ENCODE peak calls at places on chromosomes 7 and 10, in five cellular contexts. Z is HL-60; U is activated CD8-positive, alpha-beta memory T cell treated with anti-CD3 and anti-CD28 coated beads, Interleukin-2, amount 10 ng/mL, durations not matched to agents 7 days and 5 days; H is neural progenitor cell; Y is HuH-7.5. G is an unnamed sample.

GRCh38 chr7:100598425-100598824 is 3.7 kb upstream of the PCOLCE start:
- DNase-seq in U (peak), H (no peak), Z (no peak), Y (no peak), G (no peak)

GRCh38 chr10:18793951-18794350 is 134.7 kb downstream of the ARL5B start:
- DNase-seq in U (no peak), Y (no peak), Z (no peak), H (peak), G (no peak)

GRCh38 chr7:105477908-105478307 is 44.2 kb downstream of the PUS7 start:
- DNase-seq in U (no peak), H (no peak), Z (no peak), Y (no peak), G (no peak)

GRCh38 chr10:96299383-96299782 is 4.9 kb upstream of the DNTT start:
- DNase-seq in H (no peak), U (no peak), Y (no peak), Z (no peak), G (no peak)

GRCh38 chr10:100656479-100656878 is 88.9 kb upstream of the PAX2 start:
- DNase-seq in H (peak), U (no peak), Z (no peak), Y (no peak), G (no peak)

GRCh38 chr7:139715194-139715815 is 62.5 kb downstream of the HIPK2 start:
- DNase-seq in Z (no peak), Y (no peak), U (no peak), H (no peak), G (no peak)

GRCh38 chr7:134792968-134793367 is 13.5 kb downstream of the CALD1 start:
- DNase-seq in Y (no peak), H (no peak), Z (no peak), U (no peak), G (no peak)

GRCh38 chr10:25959540-25960232 is 25.7 kb downstream of the MYO3A start:
- DNase-seq in H (no peak), Z (no peak), Y (no peak), U (no peak), G (no peak)

GRCh38 chr7:23385120-23385519 is 85.2 kb downstream of the IGF2BP3 start:
- DNase-seq in Z (no peak), U (no peak), H (no peak), Y (no peak), G (no peak)

GRCh38 chr10:100101526-100102076 is 19.9 kb upstream of the CPN1 start:
- DNase-seq in H (no peak), Y (peak), U (no peak), Z (no peak), G (no peak)

GRCh38 chr7:69776611-69777010 is 178.3 kb downstream of the AUTS2 start:
- DNase-seq in Y (no peak), Z (no peak), U (no peak), H (no peak), G (no peak)

GRCh38 chr7:44756904-44757303 is 8.3 kb downstream of the ZMIZ2 start:
- DNase-seq in Y (peak), Z (no peak), H (no peak), U (no peak), G (no peak)

GRCh38 chr10:94858022-94858421 is 80.4 kb upstream of the CYP2C9 start:
- DNase-seq in H (no peak), Z (no peak), Y (no peak), U (no peak), G (no peak)

GRCh38 chr7:113008755-113009154 is 77.9 kb downstream of the GPR85 start:
- DNase-seq in U (no peak), Z (no peak), Y (no peak), H (no peak), G (no peak)

GRCh38 chr10:50582766-50583762 is 40.7 kb downstream of the SGMS1 start:
- DNase-seq in H (no peak), Y (no peak), Z (no peak), U (no peak), G (no peak)

GRCh38 chr7:20776214-20776875 is 10.3 kb downstream of the SP8 start:
- DNase-seq in H (peak), U (no peak), Z (no peak), Y (no peak), G (no peak)

GRCh38 chr10:56357018-56357417 is 4.0 kb downstream of the ZWINT start:
- DNase-seq in Z (no peak), H (no peak), Y (no peak), U (no peak), G (no peak)

GRCh38 chr7:48904975-48905374 is 19.4 kb upstream of the CDC14C start:
- DNase-seq in H (no peak), U (no peak), Y (no peak), Z (no peak), G (no peak)

GRCh38 chr7:23490357-23491131 is 20.3 kb upstream of the IGF2BP3 start:
- DNase-seq in H (no peak), Z (peak), U (peak), Y (no peak), G (no peak)

GRCh38 chr7:85055906-85056305 is 130.9 kb downstream of the SEMA3D start:
- DNase-seq in H (no peak), U (no peak), Y (no peak), Z (no peak), G (no peak)

GRCh38 chr10:123562387-123562786 is 103.8 kb upstream of the GPR26 start:
- DNase-seq in U (no peak), Y (no peak), Z (no peak), H (no peak), G (no peak)